ENCODE peak calls at places on chromosomes 4 and X, in eight cellular contexts. One of them, this sample, is unnamed.

GRCh38 chr4:93228021-93228420 is 600.5 kb upstream of the ATOH1 start:
- DNase-seq in Peyer's patch: no peak
- DNase-seq in ovary: no peak
- DNase-seq in tibial artery: no peak
- DNase-seq in GM23338: no peak
- DNase-seq in GM23248: no peak
- DNase-seq in bronchial epithelial cell: no peak
- DNase-seq in CD4-positive, CD25-positive, alpha-beta regulatory T cell: no peak
- DNase-seq in this sample: no peak

GRCh38 chrX:38206542-38206941 is 14.1 kb downstream of the SRPX start:
- DNase-seq in Peyer's patch: no peak
- DNase-seq in ovary: no peak
- DNase-seq in tibial artery: no peak
- DNase-seq in GM23338: no peak
- DNase-seq in GM23248: peak; percentile 50
- DNase-seq in bronchial epithelial cell: no peak
- DNase-seq in CD4-positive, CD25-positive, alpha-beta regulatory T cell: no peak
- DNase-seq in this sample: no peak

GRCh38 chr4:147194604-147195003 is 248.9 kb upstream of the TTC29 start:
- DNase-seq in Peyer's patch: no peak
- DNase-seq in ovary: no peak
- DNase-seq in tibial artery: no peak
- DNase-seq in GM23338: no peak
- DNase-seq in GM23248: no peak
- DNase-seq in bronchial epithelial cell: no peak
- DNase-seq in CD4-positive, CD25-positive, alpha-beta regulatory T cell: no peak
- DNase-seq in this sample: no peak

GRCh38 chr4:94407846-94408245 is 43.9 kb upstream of the PDLIM5 start:
- DNase-seq in Peyer's patch: no peak
- DNase-seq in ovary: no peak
- DNase-seq in tibial artery: no peak
- DNase-seq in GM23338: no peak
- DNase-seq in GM23248: peak; percentile 8
- DNase-seq in bronchial epithelial cell: no peak
- DNase-seq in CD4-positive, CD25-positive, alpha-beta regulatory T cell: no peak
- DNase-seq in this sample: no peak

GRCh38 chr4:145816091-145816490 is 122.5 kb downstream of the ZNF827 start:
- DNase-seq in Peyer's patch: no peak
- DNase-seq in ovary: no peak
- DNase-seq in tibial artery: no peak
- DNase-seq in GM23338: no peak
- DNase-seq in GM23248: peak; percentile 43
- DNase-seq in bronchial epithelial cell: no peak
- DNase-seq in CD4-positive, CD25-positive, alpha-beta regulatory T cell: peak; percentile 14
- DNase-seq in this sample: no peak

GRCh38 chr4:174631901-174632758 is 109.8 kb upstream of the HPGD start:
- DNase-seq in Peyer's patch: no peak
- DNase-seq in ovary: no peak
- DNase-seq in tibial artery: no peak
- DNase-seq in GM23338: peak; percentile 67
- DNase-seq in GM23248: peak; percentile 69
- DNase-seq in bronchial epithelial cell: peak; percentile 58
- DNase-seq in CD4-positive, CD25-positive, alpha-beta regulatory T cell: peak; percentile 34
- DNase-seq in this sample: no peak

GRCh38 chr4:154329268-154329858 is 162.2 kb downstream of the DCHS2 start:
- DNase-seq in Peyer's patch: no peak
- DNase-seq in ovary: no peak
- DNase-seq in tibial artery: no peak
- DNase-seq in GM23338: peak; percentile 60
- DNase-seq in GM23248: peak; percentile 68
- DNase-seq in bronchial epithelial cell: peak; percentile 43
- DNase-seq in CD4-positive, CD25-positive, alpha-beta regulatory T cell: peak; percentile 25
- DNase-seq in this sample: no peak

GRCh38 chr4:81648576-81649272 is 177.0 kb upstream of the RASGEF1B start:
- DNase-seq in Peyer's patch: peak; percentile 62
- DNase-seq in ovary: no peak
- DNase-seq in tibial artery: no peak
- DNase-seq in GM23338: no peak
- DNase-seq in GM23248: no peak
- DNase-seq in bronchial epithelial cell: no peak
- DNase-seq in CD4-positive, CD25-positive, alpha-beta regulatory T cell: peak; percentile 44
- DNase-seq in this sample: no peak

GRCh38 chrX:24448762-24449161 is 16.3 kb upstream of the PDK3 start:
- DNase-seq in Peyer's patch: no peak
- DNase-seq in ovary: no peak
- DNase-seq in tibial artery: no peak
- DNase-seq in GM23338: no peak
- DNase-seq in GM23248: no peak
- DNase-seq in bronchial epithelial cell: no peak
- DNase-seq in CD4-positive, CD25-positive, alpha-beta regulatory T cell: no peak
- DNase-seq in this sample: no peak

GRCh38 chr4:130073145-130073790 is 977.3 kb downstream of the C4orf33 start:
- DNase-seq in Peyer's patch: no peak
- DNase-seq in ovary: no peak
- DNase-seq in tibial artery: no peak
- DNase-seq in GM23338: no peak
- DNase-seq in GM23248: no peak
- DNase-seq in bronchial epithelial cell: no peak
- DNase-seq in CD4-positive, CD25-positive, alpha-beta regulatory T cell: no peak
- DNase-seq in this sample: no peak

GRCh38 chrX:10900585-10901289 is 210.4 kb upstream of the HCCS start:
- DNase-seq in Peyer's patch: no peak
- DNase-seq in ovary: no peak
- DNase-seq in tibial artery: no peak
- DNase-seq in GM23338: no peak
- DNase-seq in GM23248: peak; percentile 51
- DNase-seq in bronchial epithelial cell: peak; percentile 66
- DNase-seq in CD4-positive, CD25-positive, alpha-beta regulatory T cell: no peak
- DNase-seq in this sample: no peak

GRCh38 chr4:100086766-100087431 is 103.4 kb downstream of the DDIT4L start:
- DNase-seq in Peyer's patch: no peak
- DNase-seq in ovary: no peak
- DNase-seq in tibial artery: no peak
- DNase-seq in GM23338: peak; percentile 60
- DNase-seq in GM23248: peak; percentile 54
- DNase-seq in bronchial epithelial cell: peak; percentile 28
- DNase-seq in CD4-positive, CD25-positive, alpha-beta regulatory T cell: no peak
- DNase-seq in this sample: no peak

GRCh38 chr4:13559414-13559813 is 15.1 kb upstream of the NKX3-2 start:
- DNase-seq in Peyer's patch: no peak
- DNase-seq in ovary: no peak
- DNase-seq in tibial artery: no peak
- DNase-seq in GM23338: peak; percentile 3
- DNase-seq in GM23248: peak; percentile 64
- DNase-seq in bronchial epithelial cell: peak; percentile 69
- DNase-seq in CD4-positive, CD25-positive, alpha-beta regulatory T cell: no peak
- DNase-seq in this sample: no peak

GRCh38 chr4:101256222-101256621 is 91.1 kb downstream of the PPP3CA start:
- DNase-seq in Peyer's patch: no peak
- DNase-seq in ovary: no peak
- DNase-seq in tibial artery: no peak
- DNase-seq in GM23338: no peak
- DNase-seq in GM23248: no peak
- DNase-seq in bronchial epithelial cell: no peak
- DNase-seq in CD4-positive, CD25-positive, alpha-beta regulatory T cell: no peak
- DNase-seq in this sample: no peak

GRCh38 chrX:9724711-9725110 is 40.9 kb downstream of the GPR143 start:
- DNase-seq in Peyer's patch: no peak
- DNase-seq in ovary: no peak
- DNase-seq in tibial artery: no peak
- DNase-seq in GM23338: no peak
- DNase-seq in GM23248: peak; percentile 48
- DNase-seq in bronchial epithelial cell: peak; percentile 35
- DNase-seq in CD4-positive, CD25-positive, alpha-beta regulatory T cell: no peak
- DNase-seq in this sample: no peak

GRCh38 chr4:139645458-139645857 is 20.2 kb upstream of the MGST2 start:
- DNase-seq in Peyer's patch: no peak
- DNase-seq in ovary: no peak
- DNase-seq in tibial artery: no peak
- DNase-seq in GM23338: no peak
- DNase-seq in GM23248: no peak
- DNase-seq in bronchial epithelial cell: peak; percentile 97
- DNase-seq in CD4-positive, CD25-positive, alpha-beta regulatory T cell: no peak
- DNase-seq in this sample: no peak

GRCh38 chrX:120736989-120737388 is 107.1 kb upstream of the C1GALT1C1 start:
- DNase-seq in Peyer's patch: no peak
- DNase-seq in ovary: no peak
- DNase-seq in tibial artery: no peak
- DNase-seq in GM23338: no peak
- DNase-seq in GM23248: peak; percentile 58
- DNase-seq in bronchial epithelial cell: peak; percentile 83
- DNase-seq in CD4-positive, CD25-positive, alpha-beta regulatory T cell: no peak
- DNase-seq in this sample: no peak

GRCh38 chr4:138190452-138190858 is 51.7 kb downstream of the SLC7A11 start:
- DNase-seq in Peyer's patch: no peak
- DNase-seq in ovary: no peak
- DNase-seq in tibial artery: no peak
- DNase-seq in GM23338: no peak
- DNase-seq in GM23248: no peak
- DNase-seq in bronchial epithelial cell: no peak
- DNase-seq in CD4-positive, CD25-positive, alpha-beta regulatory T cell: no peak
- DNase-seq in this sample: no peak

GRCh38 chr4:141730805-141731204 is 94.4 kb downstream of the IL15 start:
- DNase-seq in Peyer's patch: no peak
- DNase-seq in ovary: no peak
- DNase-seq in tibial artery: no peak
- DNase-seq in GM23338: no peak
- DNase-seq in GM23248: peak; percentile 18
- DNase-seq in bronchial epithelial cell: no peak
- DNase-seq in CD4-positive, CD25-positive, alpha-beta regulatory T cell: no peak
- DNase-seq in this sample: no peak

GRCh38 chrX:115260330-115260729 is 26.4 kb upstream of the LRCH2 start:
- DNase-seq in Peyer's patch: no peak
- DNase-seq in ovary: no peak
- DNase-seq in tibial artery: no peak
- DNase-seq in GM23338: no peak
- DNase-seq in GM23248: peak; percentile 35
- DNase-seq in bronchial epithelial cell: peak; percentile 17
- DNase-seq in CD4-positive, CD25-positive, alpha-beta regulatory T cell: no peak
- DNase-seq in this sample: no peak

GRCh38 chr4:10816571-10816970 is 132.0 kb upstream of the CLNK start:
- DNase-seq in Peyer's patch: no peak
- DNase-seq in ovary: no peak
- DNase-seq in tibial artery: no peak
- DNase-seq in GM23338: no peak
- DNase-seq in GM23248: no peak
- DNase-seq in bronchial epithelial cell: no peak
- DNase-seq in CD4-positive, CD25-positive, alpha-beta regulatory T cell: no peak
- DNase-seq in this sample: no peak

GRCh38 chr4:27129871-27130277 is 269.2 kb downstream of the STIM2 start:
- DNase-seq in Peyer's patch: no peak
- DNase-seq in ovary: no peak
- DNase-seq in tibial artery: no peak
- DNase-seq in GM23338: no peak
- DNase-seq in GM23248: no peak
- DNase-seq in bronchial epithelial cell: no peak
- DNase-seq in CD4-positive, CD25-positive, alpha-beta regulatory T cell: no peak
- DNase-seq in this sample: no peak

DNA sequence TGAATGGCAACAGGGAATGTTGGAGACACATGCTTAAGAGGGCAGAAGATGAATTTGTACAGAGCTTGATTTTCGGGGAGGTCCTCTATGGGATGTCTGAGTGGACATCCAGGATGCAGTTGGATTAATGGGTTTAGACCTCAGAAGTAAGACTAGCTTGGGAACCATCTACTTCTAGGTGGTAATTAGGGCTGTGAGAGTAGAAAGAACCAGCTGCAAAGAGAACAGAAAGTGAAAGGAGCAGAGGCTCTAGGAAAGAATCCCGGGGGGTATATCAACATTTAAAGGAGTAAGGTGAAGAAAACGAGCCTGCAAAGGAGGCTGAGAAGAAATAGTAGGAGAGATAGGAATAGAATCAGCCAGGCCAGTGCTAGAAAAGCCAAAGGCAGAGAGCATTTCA is 29.0 kb upstream of the NKRF start:
- DNase-seq in Peyer's patch: no peak
- DNase-seq in ovary: no peak
- DNase-seq in tibial artery: no peak
- DNase-seq in GM23338: no peak
- DNase-seq in GM23248: no peak
- DNase-seq in bronchial epithelial cell: no peak
- DNase-seq in CD4-positive, CD25-positive, alpha-beta regulatory T cell: no peak
- DNase-seq in this sample: no peak
- H3K27me3 ChIP-seq in Peyer's patch: no peaks in the 10 kb centered on the region
- H3K27me3 ChIP-seq in ovary: no peaks in the 10 kb centered on the region
- H3K27me3 ChIP-seq in tibial artery: no peaks in the 10 kb centered on the region
- H3K27me3 ChIP-seq in GM23338: no peaks in the 10 kb centered on the region
- H3K27me3 ChIP-seq in GM23248: no peaks in the 10 kb centered on the region
- H3K27me3 ChIP-seq in bronchial epithelial cell: no peaks in the 10 kb centered on the region
- H3K27me3 ChIP-seq in CD4-positive, CD25-positive, alpha-beta regulatory T cell: no peaks in the 10 kb centered on the region
- H3K27me3 ChIP-seq in this sample: no peaks in the 10 kb centered on the region

GRCh38 chr4:107210450-107211239 is 174.5 kb upstream of the DKK2 start:
- DNase-seq in Peyer's patch: no peak
- DNase-seq in ovary: no peak
- DNase-seq in tibial artery: no peak
- DNase-seq in GM23338: no peak
- DNase-seq in GM23248: peak; percentile 3
- DNase-seq in bronchial epithelial cell: peak; percentile 78
- DNase-seq in CD4-positive, CD25-positive, alpha-beta regulatory T cell: no peak
- DNase-seq in this sample: no peak
- H3K4me3 ChIP-seq in Peyer's patch: no peak overlapping the region
- H3K4me3 ChIP-seq in ovary: no peak overlapping the region
- H3K4me3 ChIP-seq in tibial artery: peak overlapping the region; percentile 36
- H3K4me3 ChIP-seq in GM23338: no peak overlapping the region
- H3K4me3 ChIP-seq in GM23248: no peak overlapping the region
- H3K4me3 ChIP-seq in bronchial epithelial cell: no peak overlapping the region
- H3K4me3 ChIP-seq in CD4-positive, CD25-positive, alpha-beta regulatory T cell: no peak overlapping the region
- H3K4me3 ChIP-seq in this sample: no peak overlapping the region

DNA sequence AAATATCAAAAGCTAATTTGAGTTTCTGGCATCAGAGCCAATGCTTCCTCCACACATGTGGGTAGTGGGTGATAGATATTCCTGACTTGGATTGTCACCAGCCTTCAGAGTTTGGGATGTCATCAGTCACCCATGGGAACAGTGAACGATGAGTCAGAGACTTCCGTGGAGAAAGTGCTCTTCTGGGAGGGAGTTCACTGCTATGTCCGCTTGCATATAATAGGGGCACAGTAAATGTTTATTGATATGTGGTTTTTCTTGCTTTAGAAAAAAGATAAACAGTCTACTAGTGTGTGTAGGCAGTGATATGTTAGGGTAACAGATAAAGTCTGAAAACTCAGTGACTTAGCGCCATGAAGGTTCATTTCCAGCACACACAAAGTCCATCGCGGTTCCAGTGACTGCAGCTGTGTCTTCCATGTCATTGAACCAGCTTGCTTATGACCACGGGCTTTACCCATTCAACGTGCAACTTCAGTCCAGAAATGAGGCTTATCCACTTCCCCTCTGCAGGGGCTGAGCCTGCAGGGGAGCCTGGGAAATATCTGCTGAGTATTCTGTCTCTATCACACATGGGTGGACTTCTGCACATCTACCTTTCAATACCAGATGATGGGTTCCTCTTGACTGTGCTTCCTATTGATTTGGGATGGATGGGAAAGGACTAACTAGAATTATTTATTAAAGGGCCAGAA is 87.7 kb upstream of the WWC2 start:
- DNase-seq in Peyer's patch: no peak
- DNase-seq in ovary: no peak
- DNase-seq in tibial artery: no peak
- DNase-seq in GM23338: no peak
- DNase-seq in GM23248: peak; percentile 6
- DNase-seq in bronchial epithelial cell: no peak
- DNase-seq in CD4-positive, CD25-positive, alpha-beta regulatory T cell: no peak
- DNase-seq in this sample: no peak
- H3K36me3 ChIP-seq in Peyer's patch: no peaks in the 10 kb centered on the region
- H3K36me3 ChIP-seq in ovary: no peaks in the 10 kb centered on the region
- H3K36me3 ChIP-seq in tibial artery: no peaks in the 10 kb centered on the region
- H3K36me3 ChIP-seq in GM23338: no peaks in the 10 kb centered on the region
- H3K36me3 ChIP-seq in GM23248: no peaks in the 10 kb centered on the region
- H3K36me3 ChIP-seq in bronchial epithelial cell: no peaks in the 10 kb centered on the region
- H3K36me3 ChIP-seq in CD4-positive, CD25-positive, alpha-beta regulatory T cell: no peaks in the 10 kb centered on the region
- H3K36me3 ChIP-seq in this sample: no peaks in the 10 kb centered on the region

GRCh38 chrX:72309297-72310071 is 3.8 kb upstream of the CITED1 start:
- DNase-seq in Peyer's patch: no peak
- DNase-seq in ovary: no peak
- DNase-seq in tibial artery: no peak
- DNase-seq in GM23338: peak; percentile 41
- DNase-seq in GM23248: no peak
- DNase-seq in bronchial epithelial cell: no peak
- DNase-seq in CD4-positive, CD25-positive, alpha-beta regulatory T cell: no peak
- DNase-seq in this sample: no peak
- H3K27me3 ChIP-seq in Peyer's patch: no peaks in the 10 kb centered on the region
- H3K27me3 ChIP-seq in ovary: no peaks in the 10 kb centered on the region
- H3K27me3 ChIP-seq in tibial artery: no peaks in the 10 kb centered on the region
- H3K27me3 ChIP-seq in GM23338: peaks cover 65% of the 10 kb centered on the region
- H3K27me3 ChIP-seq in GM23248: peaks cover 17% of the 10 kb centered on the region
- H3K27me3 ChIP-seq in bronchial epithelial cell: peaks cover 19% of the 10 kb centered on the region
- H3K27me3 ChIP-seq in CD4-positive, CD25-positive, alpha-beta regulatory T cell: peaks cover 13% of the 10 kb centered on the region
- H3K27me3 ChIP-seq in this sample: peaks cover 50% of the 10 kb centered on the region